ENCODE peak calls at places on chromosomes 12 and 14, in four cellular contexts. Q is GM12878, U is IMR-90, Y is K562. M is an unnamed sample.

GRCh38 chr12:131950182-131950913 is 606 bp downstream of the EP400 start:
- DNase-seq in Q (no peak), U (no peak), Y (peak), M (peak)

GRCh38 chr14:70177092-70177491 is 11.7 kb downstream of the SLC8A3 start:
- DNase-seq in U (no peak), Q (no peak), Y (no peak), M (no peak)

GRCh38 chr14:92867246-92867925 is 55.6 kb upstream of the CHGA start:
- DNase-seq in U (no peak), Y (no peak), Q (no peak), M (no peak)

GRCh38 chr12:112998997-112999767 is 20.9 kb downstream of the OAS2 start:
- DNase-seq in Y (no peak), Q (no peak), U (no peak), M (no peak)

GRCh38 chr14:56741325-56741724 is 69.0 kb downstream of the OTX2 start:
- DNase-seq in Q (no peak), U (no peak), Y (no peak), M (no peak)

GRCh38 chr14:88322505-88323085 is 474 bp downstream of the KCNK10 start:
- DNase-seq in Y (no peak), Q (no peak), U (no peak), M (no peak)

GRCh38 chr14:69048456-69048855 is 69.4 kb upstream of the ACTN1 start:
- DNase-seq in Q (no peak), Y (no peak), U (no peak), M (peak)

GRCh38 chr14:80390911-80391310 is 179.6 kb upstream of the DIO2 start:
- DNase-seq in Y (no peak), U (peak), Q (no peak), M (peak)

GRCh38 chr12:64611430-64612286 is 1.4 kb downstream of the RASSF3 start:
- DNase-seq in Q (no peak), Y (peak), U (peak), M (peak)

GRCh38 chr14:32382704-32383103 is 53.6 kb downstream of the AKAP6 start:
- DNase-seq in Y (no peak), U (no peak), Q (no peak), M (no peak)

GRCh38 chr12:124497658-124498057 is 69.8 kb downstream of the NCOR2 start:
- DNase-seq in Q (no peak), Y (no peak), U (peak), M (no peak)

GRCh38 chr12:122244565-122245371 is 18.9 kb upstream of the DIABLO start:
- DNase-seq in Q (no peak), U (no peak), Y (no peak), M (no peak)

GRCh38 chr12:122243965-122244364 is 18.1 kb upstream of the DIABLO start:
- DNase-seq in U (no peak), Q (no peak), Y (no peak), M (no peak)

GRCh38 chr12:122235741-122236140 is 9.9 kb upstream of the DIABLO start:
- DNase-seq in Y (no peak), Q (no peak), U (no peak), M (no peak)

GRCh38 chr12:122238861-122239260 is 13.0 kb upstream of the DIABLO start:
- DNase-seq in Q (no peak), Y (no peak), U (no peak), M (no peak)
- TF ChIP-seq FOS in Q (no peak), Y (no peak), U (no peak), M (no peak)

GRCh38 chr12:10363922-10364838 is 25.7 kb downstream of the KLRK1 start:
- DNase-seq in Q (peak), U (peak), Y (peak), M (peak)
- TF ChIP-seq FOS in Q (no peak), U (no peak), Y (no peak), M (no peak)

GRCh38 chr14:29548948-29549370 is 378.7 kb downstream of the PRKD1 start:
- DNase-seq in U (peak), Y (peak), Q (peak), M (peak)
- TF ChIP-seq FOS in U (no peak), Y (no peak), Q (no peak), M (no peak)

DNA sequence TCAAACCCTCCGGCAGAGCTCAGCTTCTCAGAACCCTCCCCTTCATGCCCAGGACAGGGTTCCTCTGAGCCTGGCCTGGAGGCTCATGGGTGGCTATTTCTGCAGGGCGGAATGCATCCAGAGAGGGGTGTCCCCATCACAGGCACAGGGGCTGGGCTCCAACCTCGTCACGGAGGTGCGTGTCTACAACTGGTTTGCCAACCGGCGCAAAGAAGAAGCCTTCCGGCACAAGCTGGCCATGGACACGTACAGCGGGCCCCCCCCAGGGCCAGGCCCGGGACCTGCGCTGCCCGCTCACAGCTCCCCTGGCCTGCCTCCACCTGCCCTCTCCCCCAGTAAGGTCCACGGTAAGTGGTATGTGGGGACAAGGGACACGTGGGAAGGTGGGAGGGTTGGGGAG is 15.7 kb downstream of the HNF1A start:
- DNase-seq in Y (no peak), U (no peak), Q (no peak), M (no peak)
- TF ChIP-seq FOS in Y (no peak), U (no peak), Q (no peak), M (no peak)

GRCh38 chr12:101670007-101670671 is 27.3 kb upstream of the CHPT1 start:
- DNase-seq in Q (no peak), Y (peak), U (peak), M (peak)

GRCh38 chr12:101675555-101675954 is 21.9 kb upstream of the CHPT1 start:
- DNase-seq in Q (no peak), U (no peak), Y (no peak), M (no peak)

GRCh38 chr12:101667591-101667990 is 29.8 kb upstream of the CHPT1 start:
- DNase-seq in Q (no peak), Y (no peak), U (no peak), M (no peak)

GRCh38 chr12:101671839-101672238 is 25.6 kb upstream of the CHPT1 start:
- DNase-seq in Y (no peak), Q (no peak), U (no peak), M (no peak)

DNA sequence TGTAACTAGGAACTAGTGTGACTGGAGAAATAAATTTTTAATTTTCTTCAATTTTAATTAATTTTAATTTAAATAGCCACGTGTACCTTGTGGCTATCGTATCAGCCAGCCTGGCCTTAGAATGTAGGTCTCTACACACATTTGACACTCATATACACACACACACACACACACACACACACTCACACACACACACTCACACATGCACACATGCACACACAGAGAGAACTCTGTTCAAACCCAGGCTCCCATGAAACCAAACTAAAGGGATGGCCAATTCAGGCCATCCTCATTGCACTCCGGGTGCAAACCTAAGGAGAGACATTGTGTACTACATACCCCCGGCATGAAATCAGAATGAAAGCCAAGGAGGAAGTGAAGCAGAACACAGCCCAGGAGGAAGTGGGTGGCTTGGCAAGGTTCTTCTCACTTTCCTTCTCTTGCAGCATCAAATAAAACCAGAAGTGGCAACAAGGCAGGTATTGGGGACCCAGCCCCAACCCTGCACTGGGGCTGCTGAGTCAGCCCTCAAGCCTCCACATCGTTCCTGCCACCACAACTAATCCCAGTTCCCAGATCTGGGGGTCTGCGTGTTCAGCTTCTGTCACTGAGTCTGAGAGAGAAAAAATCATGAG is 26.2 kb upstream of the CHPT1 start:
- DNase-seq in Y (no peak), U (no peak), Q (peak), M (no peak)
- TF ChIP-seq FOS in Y (no peak), U (no peak), Q (no peak), M (no peak)

DNA sequence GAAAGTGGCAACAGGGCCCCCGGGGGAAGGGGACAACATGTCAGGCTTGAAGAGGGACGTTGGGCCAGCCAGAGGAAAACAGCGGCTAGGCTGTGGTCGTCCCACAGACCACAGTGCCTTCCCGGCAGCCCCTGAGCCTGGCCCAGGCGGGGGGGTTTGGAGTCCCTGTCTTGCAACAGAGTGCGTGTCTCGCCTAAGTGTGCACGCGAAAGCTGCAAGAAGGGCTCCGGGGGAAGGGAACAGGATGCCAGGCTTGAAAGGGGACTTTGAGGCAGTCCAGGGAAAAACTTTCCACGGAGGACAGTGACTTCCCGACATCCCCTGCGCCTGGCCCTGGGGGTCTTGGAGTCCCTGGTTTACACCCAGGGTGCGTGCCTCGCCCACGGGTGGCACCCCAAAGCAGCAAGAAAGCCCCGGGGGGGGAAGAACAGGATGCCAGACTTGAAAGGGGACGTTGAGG is 157.5 kb upstream of the ALG10B start:
- DNase-seq in Y (no peak), U (no peak), Q (no peak), M (no peak)
- TF ChIP-seq FOS in Y (no peak), U (no peak), Q (no peak), M (no peak)

GRCh38 chr14:25537846-25538455 is 488.0 kb upstream of the STXBP6 start:
- DNase-seq in Y (peak), U (no peak), Q (no peak), M (no peak)
- TF ChIP-seq FOS in Y (no peak), U (no peak), Q (no peak), M (no peak)

GRCh38 chr12:47732504-47732903 is 7.2 kb upstream of the ENDOU start:
- DNase-seq in U (no peak), Q (no peak), Y (no peak), M (no peak)
- TF ChIP-seq FOS in U (no peak), Q (no peak), Y (no peak), M (no peak)

M was measured in endothelial cell of umbilical vein.